ENCODE peak calls at places on chromosomes 13 and 19, in six cellular contexts. L, K, A, B, U and X are unnamed samples.

GRCh38 chr13:79936368-79937136 is 404.4 kb downstream of the SPRY2 start:
- DNase-seq in L (no peak), K (no peak), A (no peak), B (no peak), U (peak; percentile 98), X (peak; percentile 96)

GRCh38 chr13:94312511-94313191 is 166.8 kb downstream of the DCT start:
- DNase-seq in L (no peak), K (no peak), A (no peak), B (no peak), U (peak; percentile 48), X (no peak)

GRCh38 chr13:110799246-110800236 is 86.0 kb downstream of the ING1 start:
- DNase-seq in L (no peak), K (no peak), A (peak; percentile 62), B (no peak), U (no peak), X (peak; percentile 69)

GRCh38 chr13:42107006-42107405 is 58.6 kb downstream of the DGKH start:
- DNase-seq in L (no peak), K (no peak), A (no peak), B (no peak), U (no peak), X (no peak)

GRCh38 chr13:28609936-28610335 is 49.0 kb upstream of the POMP start:
- DNase-seq in L (no peak), K (no peak), A (no peak), B (no peak), U (peak; percentile 8), X (peak; percentile 15)

GRCh38 chr19:2270572-2271515 is 11.1 kb downstream of the PEAK3 start:
- DNase-seq in L (no peak), K (peak; percentile 80), A (peak; percentile 91), B (peak; percentile 65), U (peak; percentile 92), X (peak; percentile 74)

GRCh38 chr13:44303681-44304432 is 69.8 kb upstream of the SERP2 start:
- DNase-seq in L (no peak), K (no peak), A (peak; percentile 69), B (no peak), U (peak; percentile 30), X (peak; percentile 94)

GRCh38 chr13:99666146-99666805 is 165.0 kb downstream of the TM9SF2 start:
- DNase-seq in L (no peak), K (no peak), A (no peak), B (no peak), U (no peak), X (no peak)

GRCh38 chr19:4609878-4610511 is 29.3 kb upstream of the TNFAIP8L1 start:
- DNase-seq in L (no peak), K (no peak), A (no peak), B (no peak), U (peak; percentile 30), X (no peak)

GRCh38 chr19:19490247-19490968 is 24.9 kb downstream of the TSSK6 start:
- DNase-seq in L (peak; percentile 85), K (peak; percentile 76), A (peak; percentile 71), B (no peak), U (peak; percentile 91), X (peak; percentile 88)